ENCODE peak calls at places on chromosomes 5 and 9, in eight cellular contexts. One of them, this sample, is unnamed.

GRCh38 chr5:138824924-138825863 is 49.9 kb downstream of the LRRTM2 start:
- DNase-seq in PC-9: no peak
- DNase-seq in transverse colon: no peak
- DNase-seq in adrenal gland: peak; percentile 39
- DNase-seq in breast epithelium: no peak
- DNase-seq in endodermal cell: no peak
- DNase-seq in neural progenitor cell: peak; percentile 25
- DNase-seq in HAP-1: no peak
- DNase-seq in this sample: peak; percentile 17

GRCh38 chr5:141880961-141881801 is 3.0 kb upstream of the PCDH1 start:
- DNase-seq in PC-9: no peak
- DNase-seq in transverse colon: no peak
- DNase-seq in adrenal gland: no peak
- DNase-seq in breast epithelium: no peak
- DNase-seq in endodermal cell: no peak
- DNase-seq in neural progenitor cell: peak; percentile 27
- DNase-seq in HAP-1: no peak
- DNase-seq in this sample: peak; percentile 3

GRCh38 chr5:81749562-81750307 is 1.2 kb downstream of the SSBP2 start:
- DNase-seq in PC-9: no peak
- DNase-seq in transverse colon: peak; percentile 48
- DNase-seq in adrenal gland: peak; percentile 44
- DNase-seq in breast epithelium: peak; percentile 52
- DNase-seq in endodermal cell: peak; percentile 84
- DNase-seq in neural progenitor cell: peak; percentile 80
- DNase-seq in HAP-1: peak; percentile 25
- DNase-seq in this sample: peak; percentile 55

GRCh38 chr5:139150359-139150999 is 47.7 kb downstream of the SIL1 start:
- DNase-seq in PC-9: no peak
- DNase-seq in transverse colon: no peak
- DNase-seq in adrenal gland: no peak
- DNase-seq in breast epithelium: no peak
- DNase-seq in endodermal cell: no peak
- DNase-seq in neural progenitor cell: no peak
- DNase-seq in HAP-1: no peak
- DNase-seq in this sample: no peak

GRCh38 chr5:71924980-71925379 is 182.3 kb upstream of the MAP1B start:
- DNase-seq in PC-9: no peak
- DNase-seq in transverse colon: no peak
- DNase-seq in adrenal gland: no peak
- DNase-seq in breast epithelium: no peak
- DNase-seq in endodermal cell: no peak
- DNase-seq in neural progenitor cell: no peak
- DNase-seq in HAP-1: no peak
- DNase-seq in this sample: peak; percentile 51

GRCh38 chr5:1262381-1262780 is 32.5 kb downstream of the TERT start:
- DNase-seq in PC-9: no peak
- DNase-seq in transverse colon: no peak
- DNase-seq in adrenal gland: no peak
- DNase-seq in breast epithelium: no peak
- DNase-seq in endodermal cell: no peak
- DNase-seq in neural progenitor cell: peak; percentile 20
- DNase-seq in HAP-1: no peak
- DNase-seq in this sample: no peak

GRCh38 chr9:74742792-74743389 is 144.8 kb downstream of the TRPM6 start:
- DNase-seq in PC-9: no peak
- DNase-seq in transverse colon: peak; percentile 14
- DNase-seq in adrenal gland: peak; percentile 24
- DNase-seq in breast epithelium: no peak
- DNase-seq in endodermal cell: peak; percentile 70
- DNase-seq in neural progenitor cell: peak; percentile 61
- DNase-seq in HAP-1: peak; percentile 10
- DNase-seq in this sample: peak; percentile 39

GRCh38 chr9:13088734-13089427 is 190.6 kb downstream of the MPDZ start:
- DNase-seq in PC-9: no peak
- DNase-seq in transverse colon: peak; percentile 7
- DNase-seq in adrenal gland: peak; percentile 16
- DNase-seq in breast epithelium: no peak
- DNase-seq in endodermal cell: peak; percentile 72
- DNase-seq in neural progenitor cell: peak; percentile 81
- DNase-seq in HAP-1: peak; percentile 70
- DNase-seq in this sample: peak; percentile 76

GRCh38 chr9:129235931-129236331 is 57.9 kb upstream of the IER5L start:
- DNase-seq in PC-9: no peak
- DNase-seq in transverse colon: peak; percentile 32
- DNase-seq in adrenal gland: no peak
- DNase-seq in breast epithelium: no peak
- DNase-seq in endodermal cell: no peak
- DNase-seq in neural progenitor cell: no peak
- DNase-seq in HAP-1: no peak
- DNase-seq in this sample: no peak

GRCh38 chr5:91641730-91642350 is 258.7 kb upstream of the ARRDC3 start:
- DNase-seq in PC-9: peak; percentile 45
- DNase-seq in transverse colon: no peak
- DNase-seq in adrenal gland: no peak
- DNase-seq in breast epithelium: no peak
- DNase-seq in endodermal cell: no peak
- DNase-seq in neural progenitor cell: peak; percentile 60
- DNase-seq in HAP-1: peak; percentile 79
- DNase-seq in this sample: peak; percentile 47

GRCh38 chr9:131722260-131722659 is 17.6 kb downstream of the RAPGEF1 start:
- DNase-seq in PC-9: no peak
- DNase-seq in transverse colon: no peak
- DNase-seq in adrenal gland: no peak
- DNase-seq in breast epithelium: no peak
- DNase-seq in endodermal cell: no peak
- DNase-seq in neural progenitor cell: no peak
- DNase-seq in HAP-1: no peak
- DNase-seq in this sample: no peak

GRCh38 chr5:1831677-1832313 is 30.6 kb downstream of the NDUFS6 start:
- DNase-seq in PC-9: no peak
- DNase-seq in transverse colon: no peak
- DNase-seq in adrenal gland: no peak
- DNase-seq in breast epithelium: no peak
- DNase-seq in endodermal cell: peak; percentile 83
- DNase-seq in neural progenitor cell: peak; percentile 49
- DNase-seq in HAP-1: no peak
- DNase-seq in this sample: no peak

GRCh38 chr9:19102181-19102630 is 498 bp downstream of the HAUS6 start:
- DNase-seq in PC-9: no peak
- DNase-seq in transverse colon: peak; percentile 17
- DNase-seq in adrenal gland: peak; percentile 35
- DNase-seq in breast epithelium: no peak
- DNase-seq in endodermal cell: peak; percentile 65
- DNase-seq in neural progenitor cell: peak; percentile 42
- DNase-seq in HAP-1: peak; percentile 48
- DNase-seq in this sample: no peak

GRCh38 chr5:122183098-122183794 is 53.9 kb downstream of the ZNF474 start:
- DNase-seq in PC-9: no peak
- DNase-seq in transverse colon: peak; percentile 90
- DNase-seq in adrenal gland: peak; percentile 28
- DNase-seq in breast epithelium: no peak
- DNase-seq in endodermal cell: peak; percentile 48
- DNase-seq in neural progenitor cell: no peak
- DNase-seq in HAP-1: peak; percentile 72
- DNase-seq in this sample: peak; percentile 32

GRCh38 chr9:70587143-70587710 is 172.8 kb upstream of the KLF9 start:
- DNase-seq in PC-9: no peak
- DNase-seq in transverse colon: no peak
- DNase-seq in adrenal gland: no peak
- DNase-seq in breast epithelium: no peak
- DNase-seq in endodermal cell: no peak
- DNase-seq in neural progenitor cell: no peak
- DNase-seq in HAP-1: no peak
- DNase-seq in this sample: peak; percentile 45

GRCh38 chr5:154411338-154411737 is 34.5 kb upstream of the SAP30L start:
- DNase-seq in PC-9: no peak
- DNase-seq in transverse colon: no peak
- DNase-seq in adrenal gland: no peak
- DNase-seq in breast epithelium: no peak
- DNase-seq in endodermal cell: no peak
- DNase-seq in neural progenitor cell: no peak
- DNase-seq in HAP-1: no peak
- DNase-seq in this sample: no peak

GRCh38 chr9:34097865-34098264 is 28.6 kb downstream of the DCAF12 start:
- DNase-seq in PC-9: no peak
- DNase-seq in transverse colon: no peak
- DNase-seq in adrenal gland: no peak
- DNase-seq in breast epithelium: no peak
- DNase-seq in endodermal cell: no peak
- DNase-seq in neural progenitor cell: no peak
- DNase-seq in HAP-1: no peak
- DNase-seq in this sample: no peak

GRCh38 chr5:36240779-36241635 is 718 bp downstream of the NADK2 start:
- DNase-seq in PC-9: peak; percentile 63
- DNase-seq in transverse colon: peak; percentile 68
- DNase-seq in adrenal gland: peak; percentile 77
- DNase-seq in breast epithelium: peak; percentile 54
- DNase-seq in endodermal cell: peak; percentile 89
- DNase-seq in neural progenitor cell: peak; percentile 82
- DNase-seq in HAP-1: peak; percentile 39
- DNase-seq in this sample: peak; percentile 87

GRCh38 chr9:114054191-114054690 is 23.9 kb downstream of the AMBP start:
- DNase-seq in PC-9: no peak
- DNase-seq in transverse colon: no peak
- DNase-seq in adrenal gland: no peak
- DNase-seq in breast epithelium: no peak
- DNase-seq in endodermal cell: peak; percentile 28
- DNase-seq in neural progenitor cell: no peak
- DNase-seq in HAP-1: no peak
- DNase-seq in this sample: no peak

GRCh38 chr5:1073239-1074102 is 38.4 kb downstream of the SLC12A7 start:
- DNase-seq in PC-9: no peak
- DNase-seq in transverse colon: no peak
- DNase-seq in adrenal gland: no peak
- DNase-seq in breast epithelium: no peak
- DNase-seq in endodermal cell: peak; percentile 67
- DNase-seq in neural progenitor cell: no peak
- DNase-seq in HAP-1: no peak
- DNase-seq in this sample: no peak

GRCh38 chr9:109037946-109038345 is 24.6 kb upstream of the CTNNAL1 start:
- DNase-seq in PC-9: peak; percentile 72
- DNase-seq in transverse colon: no peak
- DNase-seq in adrenal gland: no peak
- DNase-seq in breast epithelium: no peak
- DNase-seq in endodermal cell: no peak
- DNase-seq in neural progenitor cell: no peak
- DNase-seq in HAP-1: no peak
- DNase-seq in this sample: no peak

DNA sequence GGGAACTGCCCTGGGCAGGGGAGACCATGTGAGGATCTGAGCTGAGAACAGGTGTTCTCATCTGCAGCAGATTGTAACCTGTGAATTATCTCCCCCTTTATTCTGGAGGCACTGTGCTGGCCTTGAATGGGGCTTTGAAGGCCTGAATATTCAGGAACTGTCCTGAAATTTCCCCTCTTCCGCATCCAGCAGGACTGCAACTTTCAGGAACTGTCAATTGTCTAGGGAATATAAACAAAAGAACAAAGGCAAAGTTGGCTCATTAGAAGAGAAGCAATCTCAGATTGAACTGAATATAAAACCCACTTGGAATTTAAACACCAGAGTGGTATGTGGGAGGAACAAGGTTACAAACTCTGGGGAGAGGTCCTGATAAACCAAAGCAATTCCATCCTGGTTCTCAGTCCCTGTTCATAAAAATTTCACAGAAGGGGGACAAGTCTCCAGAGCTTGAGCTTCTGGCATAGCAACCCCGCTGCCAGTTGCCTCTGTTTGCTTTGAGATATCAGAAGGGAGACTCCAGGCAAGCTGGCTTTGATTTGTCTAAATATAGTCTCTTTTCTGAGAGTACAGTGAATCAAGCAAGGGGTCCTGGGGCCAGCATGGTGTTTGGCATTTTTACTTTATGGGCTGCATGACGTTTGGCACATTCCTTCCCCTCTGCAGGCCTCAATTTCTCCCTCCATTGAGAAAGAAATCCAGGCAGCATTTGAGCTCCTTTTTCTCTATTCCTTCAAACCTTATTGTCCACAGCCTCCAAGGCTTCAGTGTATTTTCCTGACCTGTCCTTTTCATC is 47.5 kb downstream of the ADRB2 start:
- DNase-seq in PC-9: no peak
- DNase-seq in transverse colon: no peak
- DNase-seq in adrenal gland: no peak
- DNase-seq in breast epithelium: no peak
- DNase-seq in endodermal cell: no peak
- DNase-seq in neural progenitor cell: no peak
- DNase-seq in HAP-1: no peak
- DNase-seq in this sample: no peak
- H3K4me1 ChIP-seq in PC-9: no peaks in the 10 kb centered on the region
- H3K4me1 ChIP-seq in transverse colon: no peaks in the 10 kb centered on the region
- H3K4me1 ChIP-seq in adrenal gland: no peaks in the 10 kb centered on the region
- H3K4me1 ChIP-seq in breast epithelium: no peaks in the 10 kb centered on the region
- H3K4me1 ChIP-seq in endodermal cell: peaks cover 2% of the 10 kb centered on the region
- H3K4me1 ChIP-seq in neural progenitor cell: peaks cover 4% of the 10 kb centered on the region
- H3K4me1 ChIP-seq in HAP-1: no peaks in the 10 kb centered on the region
- H3K4me1 ChIP-seq in this sample: peaks cover 7% of the 10 kb centered on the region

GRCh38 chr9:124280176-124280691 is 22.5 kb downstream of the NEK6 start:
- DNase-seq in PC-9: no peak
- DNase-seq in transverse colon: no peak
- DNase-seq in adrenal gland: no peak
- DNase-seq in breast epithelium: no peak
- DNase-seq in endodermal cell: no peak
- DNase-seq in neural progenitor cell: no peak
- DNase-seq in HAP-1: no peak
- DNase-seq in this sample: peak; percentile 69
- H3K4me1 ChIP-seq in PC-9: no peaks in the 10 kb centered on the region
- H3K4me1 ChIP-seq in transverse colon: peaks cover 66% of the 10 kb centered on the region
- H3K4me1 ChIP-seq in adrenal gland: peaks cover 24% of the 10 kb centered on the region
- H3K4me1 ChIP-seq in breast epithelium: peaks cover 28% of the 10 kb centered on the region
- H3K4me1 ChIP-seq in endodermal cell: no peaks in the 10 kb centered on the region
- H3K4me1 ChIP-seq in neural progenitor cell: peaks cover 15% of the 10 kb centered on the region
- H3K4me1 ChIP-seq in HAP-1: no peaks in the 10 kb centered on the region
- H3K4me1 ChIP-seq in this sample: peaks cover 45% of the 10 kb centered on the region

GRCh38 chr9:33030285-33030684 is 5.2 kb downstream of the DNAJA1 start:
- DNase-seq in PC-9: no peak
- DNase-seq in transverse colon: no peak
- DNase-seq in adrenal gland: no peak
- DNase-seq in breast epithelium: no peak
- DNase-seq in endodermal cell: no peak
- DNase-seq in neural progenitor cell: no peak
- DNase-seq in HAP-1: no peak
- DNase-seq in this sample: no peak
- H3K4me1 ChIP-seq in PC-9: peaks cover 37% of the 10 kb centered on the region
- H3K4me1 ChIP-seq in transverse colon: peaks cover 21% of the 10 kb centered on the region
- H3K4me1 ChIP-seq in adrenal gland: peaks cover 23% of the 10 kb centered on the region
- H3K4me1 ChIP-seq in breast epithelium: peaks cover 20% of the 10 kb centered on the region
- H3K4me1 ChIP-seq in endodermal cell: peaks cover 4% of the 10 kb centered on the region
- H3K4me1 ChIP-seq in neural progenitor cell: peaks cover 7% of the 10 kb centered on the region
- H3K4me1 ChIP-seq in HAP-1: peaks cover 15% of the 10 kb centered on the region
- H3K4me1 ChIP-seq in this sample: peaks cover 43% of the 10 kb centered on the region

DNA sequence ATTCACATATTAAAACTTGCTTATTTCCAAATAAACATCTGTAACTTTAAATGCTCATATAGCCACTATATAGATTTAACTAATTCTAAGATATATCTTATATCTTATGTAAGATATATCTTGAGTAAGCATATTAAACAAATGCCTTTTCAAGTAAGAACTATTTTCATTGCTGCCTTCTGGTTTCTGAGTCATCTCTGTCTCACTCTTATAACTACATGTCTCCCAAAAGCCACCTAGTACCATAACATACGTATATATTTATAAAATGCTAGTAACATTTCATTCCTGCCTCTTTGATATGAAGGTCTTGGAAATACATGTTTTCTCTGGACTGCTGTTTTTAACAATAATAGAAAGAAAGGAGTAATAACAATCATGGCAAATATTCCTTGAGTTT is 429.5 kb downstream of the DTWD2 start:
- DNase-seq in PC-9: no peak
- DNase-seq in transverse colon: no peak
- DNase-seq in adrenal gland: no peak
- DNase-seq in breast epithelium: no peak
- DNase-seq in endodermal cell: no peak
- DNase-seq in neural progenitor cell: no peak
- DNase-seq in HAP-1: no peak
- DNase-seq in this sample: no peak
- H3K4me1 ChIP-seq in PC-9: no peaks in the 10 kb centered on the region
- H3K4me1 ChIP-seq in transverse colon: no peaks in the 10 kb centered on the region
- H3K4me1 ChIP-seq in adrenal gland: no peaks in the 10 kb centered on the region
- H3K4me1 ChIP-seq in breast epithelium: no peaks in the 10 kb centered on the region
- H3K4me1 ChIP-seq in endodermal cell: no peaks in the 10 kb centered on the region
- H3K4me1 ChIP-seq in neural progenitor cell: no peaks in the 10 kb centered on the region
- H3K4me1 ChIP-seq in HAP-1: peaks cover 8% of the 10 kb centered on the region
- H3K4me1 ChIP-seq in this sample: peaks cover 19% of the 10 kb centered on the region

This sample was measured in hepatocyte.